ENCODE peak calls at places on chromosomes 3 and 15, in nine cellular contexts. T, V, F, Z, M, Y, B, Q and R are unnamed samples.

GRCh38 chr3:4284865-4285264 is 18.3 kb upstream of the SETMAR start:
- DNase-seq in T (no peak), V (no peak), F (no peak), Z (no peak), M (no peak), Y (no peak), B (no peak), Q (no peak), R (no peak)

GRCh38 chr3:197031315-197032285 is 2.0 kb upstream of the MELTF start:
- DNase-seq in T (peak; percentile 100), V (no peak), F (peak; percentile 82), Z (peak; percentile 69), M (peak; percentile 83), Y (peak; percentile 44), B (peak; percentile 96), Q (peak; percentile 80), R (no peak)

GRCh38 chr3:13651057-13651400 is 102.1 kb downstream of the FBLN2 start:
- DNase-seq in T (no peak), V (no peak), F (no peak), Z (no peak), M (no peak), Y (no peak), B (no peak), Q (no peak), R (no peak)

GRCh38 chr3:47892284-47892683 is 89.3 kb downstream of the DHX30 start:
- DNase-seq in T (no peak), V (no peak), F (no peak), Z (no peak), M (no peak), Y (no peak), B (no peak), Q (no peak), R (no peak)

GRCh38 chr3:79236488-79236887 is 531.3 kb downstream of the ROBO1 start:
- DNase-seq in T (no peak), V (no peak), F (no peak), Z (no peak), M (no peak), Y (no peak), B (no peak), Q (no peak), R (no peak)

GRCh38 chr3:127542441-127542952 is 48.0 kb downstream of the TPRA1 start:
- DNase-seq in T (no peak), V (no peak), F (no peak), Z (no peak), M (no peak), Y (no peak), B (no peak), Q (no peak), R (no peak)

GRCh38 chr15:100794008-100794407 is 85.6 kb upstream of the ALDH1A3 start:
- DNase-seq in T (no peak), V (no peak), F (no peak), Z (no peak), M (no peak), Y (no peak), B (no peak), Q (no peak), R (no peak)

GRCh38 chr15:70669966-70670658 is 93.2 kb downstream of the UACA start:
- DNase-seq in T (peak; percentile 28), V (no peak), F (no peak), Z (peak; percentile 20), M (peak; percentile 53), Y (no peak), B (no peak), Q (peak; percentile 42), R (no peak)

GRCh38 chr3:2156244-2156847 is 57.7 kb downstream of the CNTN4 start:
- DNase-seq in T (no peak), V (no peak), F (no peak), Z (no peak), M (no peak), Y (peak; percentile 14), B (no peak), Q (no peak), R (no peak)

GRCh38 chr3:194277547-194278091 is 73.5 kb downstream of the CPN2 start:
- DNase-seq in T (peak; percentile 89), V (peak; percentile 16), F (no peak), Z (peak; percentile 88), M (peak; percentile 53), Y (no peak), B (no peak), Q (no peak), R (no peak)

GRCh38 chr15:71325461-71325860 is 210.2 kb downstream of the THSD4 start:
- DNase-seq in T (peak; percentile 38), V (no peak), F (no peak), Z (no peak), M (no peak), Y (no peak), B (no peak), Q (no peak), R (no peak)

GRCh38 chr3:122415762-122416654 is at the start of gene WDR5B:
- DNase-seq in T (peak; percentile 98), V (peak; percentile 98), F (peak; percentile 87), Z (peak; percentile 99), M (peak; percentile 97), Y (peak; percentile 99), B (peak; percentile 88), Q (peak; percentile 96), R (peak; percentile 95)
- TF ChIP-seq CTCF in T (peak; percentile 21), V (no peak), F (no peak), Z (no peak), M (no peak), Y (no peak), B (peak; percentile 15), Q (peak; percentile 12), R (no peak)

GRCh38 chr15:29821416-29822099 is 710 bp downstream of the TJP1 start:
- DNase-seq in T (peak; percentile 77), V (no peak), F (no peak), Z (peak; percentile 69), M (peak; percentile 81), Y (peak; percentile 62), B (no peak), Q (peak; percentile 63), R (no peak)
- TF ChIP-seq CTCF in T (peak; percentile 46), V (no peak), F (peak; percentile 52), Z (no peak), M (peak; percentile 31), Y (no peak), B (peak; percentile 41), Q (no peak), R (no peak)

GRCh38 chr3:11154953-11155325 is 646 bp downstream of the HRH1 start:
- DNase-seq in T (peak; percentile 41), V (no peak), F (no peak), Z (no peak), M (no peak), Y (no peak), B (no peak), Q (no peak), R (no peak)

GRCh38 chr3:11156026-11156410 is 1.7 kb downstream of the HRH1 start:
- DNase-seq in T (no peak), V (no peak), F (no peak), Z (no peak), M (no peak), Y (no peak), B (no peak), Q (no peak), R (no peak)

GRCh38 chr3:11157406-11157805 is 3.1 kb downstream of the HRH1 start:
- DNase-seq in T (no peak), V (no peak), F (no peak), Z (no peak), M (no peak), Y (no peak), B (no peak), Q (no peak), R (no peak)

GRCh38 chr3:11154036-11154952 is at the start of gene HRH1:
- DNase-seq in T (peak; percentile 33), V (no peak), F (no peak), Z (peak; percentile 54), M (peak; percentile 34), Y (peak; percentile 40), B (no peak), Q (peak; percentile 20), R (no peak)

GRCh38 chr3:11155341-11156025 is 1.2 kb downstream of the HRH1 start:
- DNase-seq in T (peak; percentile 86), V (no peak), F (peak; percentile 36), Z (peak; percentile 81), M (peak; percentile 59), Y (peak; percentile 42), B (no peak), Q (peak; percentile 66), R (no peak)
- TF ChIP-seq CTCF in T (peak; percentile 96), V (no peak), F (peak; percentile 95), Z (peak; percentile 73), M (peak; percentile 59), Y (no peak), B (peak; percentile 93), Q (peak; percentile 38), R (no peak)

GRCh38 chr3:16383864-16384263 is 118.9 kb downstream of the OXNAD1 start:
- DNase-seq in T (no peak), V (no peak), F (no peak), Z (no peak), M (no peak), Y (no peak), B (no peak), Q (no peak), R (no peak)
- TF ChIP-seq CTCF in T (no peak), V (no peak), F (no peak), Z (no peak), M (no peak), Y (no peak), B (no peak), Q (no peak), R (no peak)

GRCh38 chr15:51277085-51277484 is 61.3 kb downstream of the CYP19A1 start:
- DNase-seq in T (no peak), V (no peak), F (no peak), Z (no peak), M (no peak), Y (no peak), B (no peak), Q (no peak), R (no peak)

GRCh38 chr15:51284871-51285270 is 53.5 kb downstream of the CYP19A1 start:
- DNase-seq in T (no peak), V (no peak), F (no peak), Z (no peak), M (no peak), Y (no peak), B (no peak), Q (no peak), R (no peak)

GRCh38 chr15:51280838-51281237 is 57.6 kb downstream of the CYP19A1 start:
- DNase-seq in T (no peak), V (no peak), F (no peak), Z (no peak), M (no peak), Y (no peak), B (no peak), Q (no peak), R (no peak)

GRCh38 chr15:51283026-51283425 is 55.4 kb downstream of the CYP19A1 start:
- DNase-seq in T (no peak), V (no peak), F (no peak), Z (no peak), M (no peak), Y (no peak), B (no peak), Q (no peak), R (no peak)

DNA sequence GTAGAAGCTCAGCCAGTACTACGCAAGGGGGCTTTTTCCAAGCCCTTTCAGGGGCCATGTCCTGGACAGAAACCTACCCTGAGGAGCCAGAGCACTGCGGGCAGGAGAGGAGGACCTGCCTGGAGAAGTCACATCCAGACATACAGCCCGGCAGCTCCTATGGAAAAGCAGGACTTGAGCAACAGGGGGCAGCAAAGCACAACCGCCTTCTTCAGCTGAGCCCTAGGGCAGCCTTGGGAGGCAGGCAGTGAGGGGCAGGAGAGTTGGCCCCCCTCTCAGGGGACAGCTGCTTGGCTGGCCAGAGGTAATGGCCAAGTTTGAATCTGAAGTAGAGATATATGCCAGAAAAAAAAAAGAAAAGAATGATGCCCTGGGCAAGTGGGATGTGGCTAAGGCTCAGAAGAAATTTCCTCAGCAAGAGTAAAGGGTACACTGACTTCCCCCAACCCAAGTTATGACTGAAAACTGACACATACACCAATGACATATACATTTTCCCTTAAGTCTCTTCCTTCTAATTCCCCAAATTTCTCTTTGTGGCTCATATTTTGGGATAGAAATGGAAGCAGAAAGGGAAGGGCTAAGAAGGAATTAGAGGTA is 56.9 kb downstream of the CYP19A1 start:
- DNase-seq in T (peak; percentile 76), V (no peak), F (no peak), Z (no peak), M (peak; percentile 64), Y (peak; percentile 47), B (peak; percentile 2), Q (peak; percentile 69), R (no peak)
- TF ChIP-seq CTCF in T (peak; percentile 91), V (no peak), F (peak; percentile 82), Z (peak; percentile 18), M (peak; percentile 79), Y (no peak), B (peak; percentile 69), Q (peak; percentile 64), R (no peak)